ENCODE peak calls at places on chromosomes 2 and 18, in seven cellular contexts. J is neural progenitor cell, L is pancreas, D is fibroblast of mammary gland, S is lower lobe of right lung, B is cardiac muscle cell, H is heart right ventricle. V is an unnamed sample.
A peak's percentile ranks its signal among the peaks of the same experiment; 100 is the strongest.

GRCh38 chr2:10787176-10787968 is 25.2 kb downstream of the PDIA6 start:
- DNase-seq in J (peak; percentile 31), L (no peak), D (peak; percentile 18), S (no peak), B (no peak), H (no peak), V (peak; percentile 59)

GRCh38 chr2:233320470-233320869 is 12.9 kb downstream of the SAG start:
- DNase-seq in J (no peak), L (no peak), D (no peak), S (no peak), B (no peak), H (no peak), V (no peak)

GRCh38 chr18:73118121-73118816 is 250.5 kb upstream of the NETO1 start:
- DNase-seq in J (no peak), L (no peak), D (peak; percentile 59), S (no peak), B (no peak), H (no peak), V (no peak)

GRCh38 chr2:216283038-216283900 is 89.0 kb downstream of the MARCHF4 start:
- DNase-seq in J (peak; percentile 50), L (no peak), D (peak; percentile 9), S (no peak), B (peak; percentile 77), H (no peak), V (peak; percentile 69)

GRCh38 chr18:46893360-46893759 is 23.9 kb downstream of the PIAS2 start:
- DNase-seq in J (no peak), L (no peak), D (no peak), S (no peak), B (no peak), H (no peak), V (no peak)

GRCh38 chr2:241069821-241070281 is 32.2 kb downstream of the MTERF4 start:
- DNase-seq in J (no peak), L (no peak), D (no peak), S (no peak), B (no peak), H (no peak), V (peak; percentile 3)

GRCh38 chr2:239602290-239603282 is 201.8 kb upstream of the HDAC4 start:
- DNase-seq in J (no peak), L (no peak), D (no peak), S (peak; percentile 39), B (no peak), H (no peak), V (no peak)

GRCh38 chr2:85276571-85277121 is 51.1 kb downstream of the TGOLN2 start:
- DNase-seq in J (no peak), L (no peak), D (no peak), S (no peak), B (no peak), H (no peak), V (no peak)

DNA sequence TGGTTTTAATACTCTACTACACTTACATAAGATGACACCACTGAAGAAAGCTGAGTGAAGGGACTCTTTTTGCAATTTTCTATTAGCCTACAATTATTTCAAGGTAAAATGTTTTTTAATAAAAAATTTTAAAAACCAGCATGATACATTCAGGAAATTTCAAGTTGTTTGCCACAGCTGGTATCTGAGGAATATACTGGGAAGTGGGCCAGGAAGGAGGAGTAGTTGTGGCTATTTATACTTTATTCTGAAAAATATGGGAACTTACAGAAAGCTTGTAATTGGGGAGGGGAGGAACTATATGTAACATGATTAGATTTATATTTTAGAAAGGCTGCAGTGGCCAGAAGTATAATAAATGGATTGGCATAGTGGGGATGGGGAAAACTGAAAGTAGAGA is 40.8 kb downstream of the WDR35 start:
- DNase-seq in J (no peak), L (no peak), D (peak; percentile 39), S (no peak), B (no peak), H (no peak), V (no peak)
- TF ChIP-seq CTCF in J (no peak), L (no peak), D (no peak), S (no peak), B (no peak), H (no peak), V (no peak)

GRCh38 chr2:33903237-33903636 is 304.1 kb upstream of the FAM98A start:
- DNase-seq in J (no peak), L (no peak), D (no peak), S (no peak), B (no peak), H (no peak), V (no peak)
- TF ChIP-seq CTCF in J (no peak), L (no peak), D (no peak), S (no peak), B (no peak), H (no peak), V (no peak)

GRCh38 chr2:173750332-173750731 is 214.8 kb downstream of the SP3 start:
- DNase-seq in J (peak; percentile 78), L (no peak), D (peak; percentile 30), S (no peak), B (peak; percentile 73), H (peak; percentile 15), V (peak; percentile 22)
- TF ChIP-seq CTCF in J (peak; percentile 16), L (no peak), D (no peak), S (no peak), B (peak; percentile 30), H (no peak), V (no peak)

DNA sequence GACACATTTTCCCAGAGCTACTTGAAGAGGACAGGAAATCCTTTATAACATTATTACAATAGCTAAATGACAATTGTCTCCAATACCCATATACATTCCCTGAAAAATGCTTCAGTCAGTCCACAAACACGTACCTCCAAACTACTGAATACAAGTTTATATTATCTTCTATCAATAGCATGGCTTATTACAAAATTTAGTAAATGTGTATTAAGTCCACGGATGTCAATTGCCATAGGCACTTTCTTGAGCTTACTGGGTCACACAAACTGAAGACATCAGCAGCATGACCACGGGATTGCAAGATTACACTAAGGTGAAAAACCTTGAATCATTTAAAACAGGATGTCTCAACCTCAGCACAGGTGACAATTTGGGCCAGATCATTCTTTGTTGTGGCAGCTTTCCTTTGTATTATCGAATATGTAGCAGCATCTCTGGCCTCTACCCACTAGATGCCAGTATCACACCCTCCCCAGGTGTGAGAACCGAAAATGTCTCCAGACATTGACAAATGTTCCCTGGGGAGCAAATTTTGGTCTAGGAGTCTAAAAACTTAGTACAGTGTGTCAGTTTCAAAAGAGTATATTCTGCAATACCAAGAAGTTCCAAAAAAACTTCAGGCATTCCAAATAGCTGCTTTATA is 1.4 kb downstream of the MBD2 start:
- DNase-seq in J (peak; percentile 16), L (no peak), D (no peak), S (no peak), B (no peak), H (no peak), V (no peak)
- TF ChIP-seq CTCF in J (peak; percentile 23), L (no peak), D (no peak), S (peak; percentile 20), B (peak; percentile 21), H (no peak), V (no peak)

GRCh38 chr18:50662177-50662576 is 102.3 kb downstream of the MAPK4 start:
- DNase-seq in J (peak; percentile 47), L (peak; percentile 36), D (peak; percentile 31), S (no peak), B (no peak), H (no peak), V (no peak)
- TF ChIP-seq CTCF in J (peak; percentile 67), L (no peak), D (peak; percentile 44), S (no peak), B (peak; percentile 41), H (peak; percentile 10), V (peak; percentile 62)

GRCh38 chr18:58400337-58400885 is 228.5 kb downstream of the ALPK2 start:
- DNase-seq in J (no peak), L (no peak), D (peak; percentile 92), S (no peak), B (no peak), H (no peak), V (no peak)
- TF ChIP-seq CTCF in J (no peak), L (no peak), D (no peak), S (no peak), B (no peak), H (no peak), V (no peak)

DNA sequence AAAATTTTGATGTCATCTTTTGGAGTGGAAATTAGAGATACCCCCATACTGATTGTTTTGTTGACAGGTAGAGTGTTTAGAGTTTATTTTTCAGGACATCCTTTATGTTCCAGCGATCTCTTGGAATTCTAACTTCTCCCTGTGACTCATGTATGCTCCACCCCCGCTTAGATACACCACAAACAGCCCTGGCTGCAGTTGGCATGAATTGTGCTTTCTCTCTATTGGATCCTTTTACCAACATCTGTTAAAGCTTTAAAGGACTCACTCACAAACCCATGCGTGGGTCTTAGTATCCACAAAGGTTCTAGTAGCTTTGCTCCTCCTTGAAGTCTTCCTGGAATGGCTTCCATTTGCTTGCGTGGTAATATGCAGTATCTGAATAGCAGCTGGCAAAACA is 409.5 kb upstream of the POU3F3 start:
- DNase-seq in J (no peak), L (no peak), D (peak; percentile 19), S (no peak), B (no peak), H (no peak), V (no peak)
- TF ChIP-seq CTCF in J (no peak), L (no peak), D (no peak), S (no peak), B (no peak), H (no peak), V (no peak)

GRCh38 chr2:205934443-205934842 is 151.5 kb downstream of the INO80D start:
- DNase-seq in J (no peak), L (no peak), D (peak; percentile 12), S (no peak), B (no peak), H (no peak), V (no peak)
- TF ChIP-seq CTCF in J (peak; percentile 19), L (no peak), D (no peak), S (no peak), B (peak; percentile 19), H (no peak), V (no peak)

DNA sequence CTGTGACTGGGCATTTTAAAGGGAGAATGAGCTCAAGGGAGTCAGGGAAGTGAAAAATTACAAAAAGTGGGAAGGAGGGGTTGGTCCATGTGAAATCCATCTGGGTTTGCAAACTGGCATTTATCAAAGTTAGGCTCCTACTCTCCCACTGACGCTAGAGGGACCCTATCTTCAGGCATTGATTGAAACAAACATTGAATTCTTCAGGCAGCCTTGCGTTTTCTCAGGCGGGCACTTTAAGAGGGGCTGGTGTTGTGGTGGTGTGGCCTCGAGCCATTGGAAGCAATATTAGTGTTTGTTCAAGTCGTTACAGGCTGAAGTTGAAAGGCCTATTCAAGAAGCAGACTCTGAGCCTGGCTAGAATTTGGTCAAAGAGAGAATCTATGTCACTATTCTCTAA is 36.6 kb downstream of the STON1 start:
- DNase-seq in J (peak; percentile 35), L (peak; percentile 16), D (peak; percentile 51), S (no peak), B (no peak), H (no peak), V (no peak)
- TF ChIP-seq CTCF in J (peak; percentile 48), L (no peak), D (peak; percentile 60), S (peak; percentile 7), B (peak; percentile 57), H (peak; percentile 13), V (no peak)

V was measured in endothelial cell.